ENCODE peak calls at places on chromosome 22, in ten cellular contexts. One of them, this sample, is unnamed.

GRCh38 chr22:49514656-49515055 is 313.0 kb downstream of the BRD1 start:
- DNase-seq in activated T-cell treated with anti-CD3 and anti-CD28 coated beads for 48 hours: no peak
- DNase-seq in CD4-positive, alpha-beta memory T cell: no peak
- DNase-seq in naive thymus-derived CD8-positive, alpha-beta T cell: no peak
- DNase-seq in posterior cingulate gyrus: no peak
- DNase-seq in esophagus muscularis mucosa: no peak
- DNase-seq in stimulated activated CD4-positive, alpha-beta T cell treated with anti-CD3 and anti-CD28 coated beads, Interleukin-2, amount 100 ng/mL, for 48 hours: no peak
- DNase-seq in cardiac fibroblast: no peak
- DNase-seq in GM10248: no peak
- DNase-seq in fibroblast of gingiva: no peak
- DNase-seq in this sample: peak; percentile 24

GRCh38 chr22:37741312-37741795 is 44.5 kb downstream of the TRIOBP start:
- DNase-seq in fibroblast of gingiva: peak; percentile 95
- DNase-seq in cardiac fibroblast: peak; percentile 98
- DNase-seq in esophagus muscularis mucosa: peak; percentile 98
- DNase-seq in CD4-positive, alpha-beta memory T cell: no peak
- DNase-seq in GM10248: no peak
- DNase-seq in activated T-cell treated with anti-CD3 and anti-CD28 coated beads for 48 hours: no peak
- DNase-seq in stimulated activated CD4-positive, alpha-beta T cell treated with anti-CD3 and anti-CD28 coated beads, Interleukin-2, amount 100 ng/mL, for 48 hours: no peak
- DNase-seq in posterior cingulate gyrus: no peak
- DNase-seq in naive thymus-derived CD8-positive, alpha-beta T cell: no peak
- DNase-seq in this sample: peak; percentile 76

GRCh38 chr22:28703436-28703835 is 23.8 kb upstream of the TTC28 start:
- DNase-seq in CD4-positive, alpha-beta memory T cell: no peak
- DNase-seq in naive thymus-derived CD8-positive, alpha-beta T cell: no peak
- DNase-seq in activated T-cell treated with anti-CD3 and anti-CD28 coated beads for 48 hours: no peak
- DNase-seq in GM10248: no peak
- DNase-seq in cardiac fibroblast: no peak
- DNase-seq in stimulated activated CD4-positive, alpha-beta T cell treated with anti-CD3 and anti-CD28 coated beads, Interleukin-2, amount 100 ng/mL, for 48 hours: no peak
- DNase-seq in esophagus muscularis mucosa: no peak
- DNase-seq in fibroblast of gingiva: peak; percentile 44
- DNase-seq in posterior cingulate gyrus: no peak
- DNase-seq in this sample: no peak

GRCh38 chr22:49576241-49577141 is 251.2 kb downstream of the BRD1 start:
- DNase-seq in activated T-cell treated with anti-CD3 and anti-CD28 coated beads for 48 hours: no peak
- DNase-seq in esophagus muscularis mucosa: no peak
- DNase-seq in posterior cingulate gyrus: no peak
- DNase-seq in cardiac fibroblast: no peak
- DNase-seq in GM10248: no peak
- DNase-seq in fibroblast of gingiva: no peak
- DNase-seq in stimulated activated CD4-positive, alpha-beta T cell treated with anti-CD3 and anti-CD28 coated beads, Interleukin-2, amount 100 ng/mL, for 48 hours: no peak
- DNase-seq in CD4-positive, alpha-beta memory T cell: no peak
- DNase-seq in naive thymus-derived CD8-positive, alpha-beta T cell: no peak
- DNase-seq in this sample: peak; percentile 46

GRCh38 chr22:44455151-44455962 is 42.7 kb downstream of the RTL6 start:
- DNase-seq in esophagus muscularis mucosa: peak; percentile 74
- DNase-seq in fibroblast of gingiva: no peak
- DNase-seq in stimulated activated CD4-positive, alpha-beta T cell treated with anti-CD3 and anti-CD28 coated beads, Interleukin-2, amount 100 ng/mL, for 48 hours: peak; percentile 26
- DNase-seq in GM10248: no peak
- DNase-seq in posterior cingulate gyrus: no peak
- DNase-seq in cardiac fibroblast: no peak
- DNase-seq in naive thymus-derived CD8-positive, alpha-beta T cell: peak; percentile 50
- DNase-seq in activated T-cell treated with anti-CD3 and anti-CD28 coated beads for 48 hours: peak; percentile 14
- DNase-seq in CD4-positive, alpha-beta memory T cell: peak; percentile 85
- DNase-seq in this sample: no peak

GRCh38 chr22:46515208-46516111 is 22.0 kb downstream of the CELSR1 start:
- DNase-seq in GM10248: no peak
- DNase-seq in naive thymus-derived CD8-positive, alpha-beta T cell: no peak
- DNase-seq in fibroblast of gingiva: no peak
- DNase-seq in posterior cingulate gyrus: peak; percentile 50
- DNase-seq in activated T-cell treated with anti-CD3 and anti-CD28 coated beads for 48 hours: no peak
- DNase-seq in CD4-positive, alpha-beta memory T cell: no peak
- DNase-seq in cardiac fibroblast: peak; percentile 31
- DNase-seq in stimulated activated CD4-positive, alpha-beta T cell treated with anti-CD3 and anti-CD28 coated beads, Interleukin-2, amount 100 ng/mL, for 48 hours: no peak
- DNase-seq in esophagus muscularis mucosa: no peak
- DNase-seq in this sample: peak; percentile 72

GRCh38 chr22:42174062-42174461 is 43.5 kb upstream of the CYP2D6 start:
- DNase-seq in posterior cingulate gyrus: no peak
- DNase-seq in esophagus muscularis mucosa: no peak
- DNase-seq in stimulated activated CD4-positive, alpha-beta T cell treated with anti-CD3 and anti-CD28 coated beads, Interleukin-2, amount 100 ng/mL, for 48 hours: no peak
- DNase-seq in CD4-positive, alpha-beta memory T cell: no peak
- DNase-seq in naive thymus-derived CD8-positive, alpha-beta T cell: peak; percentile 5
- DNase-seq in GM10248: no peak
- DNase-seq in cardiac fibroblast: no peak
- DNase-seq in activated T-cell treated with anti-CD3 and anti-CD28 coated beads for 48 hours: no peak
- DNase-seq in fibroblast of gingiva: peak; percentile 11
- DNase-seq in this sample: peak; percentile 29

GRCh38 chr22:28441720-28442263 is 237.8 kb downstream of the TTC28 start:
- DNase-seq in GM10248: no peak
- DNase-seq in naive thymus-derived CD8-positive, alpha-beta T cell: no peak
- DNase-seq in activated T-cell treated with anti-CD3 and anti-CD28 coated beads for 48 hours: no peak
- DNase-seq in stimulated activated CD4-positive, alpha-beta T cell treated with anti-CD3 and anti-CD28 coated beads, Interleukin-2, amount 100 ng/mL, for 48 hours: no peak
- DNase-seq in fibroblast of gingiva: no peak
- DNase-seq in CD4-positive, alpha-beta memory T cell: no peak
- DNase-seq in posterior cingulate gyrus: no peak
- DNase-seq in cardiac fibroblast: no peak
- DNase-seq in esophagus muscularis mucosa: no peak
- DNase-seq in this sample: peak; percentile 22

GRCh38 chr22:17266261-17266971 is 47.2 kb upstream of the ADA2 start:
- DNase-seq in fibroblast of gingiva: no peak
- DNase-seq in posterior cingulate gyrus: peak; percentile 79
- DNase-seq in cardiac fibroblast: no peak
- DNase-seq in esophagus muscularis mucosa: no peak
- DNase-seq in GM10248: no peak
- DNase-seq in activated T-cell treated with anti-CD3 and anti-CD28 coated beads for 48 hours: no peak
- DNase-seq in stimulated activated CD4-positive, alpha-beta T cell treated with anti-CD3 and anti-CD28 coated beads, Interleukin-2, amount 100 ng/mL, for 48 hours: no peak
- DNase-seq in CD4-positive, alpha-beta memory T cell: peak; percentile 39
- DNase-seq in naive thymus-derived CD8-positive, alpha-beta T cell: no peak
- DNase-seq in this sample: peak; percentile 77

GRCh38 chr22:30314918-30315317 is 11.8 kb downstream of the TBC1D10A start:
- DNase-seq in activated T-cell treated with anti-CD3 and anti-CD28 coated beads for 48 hours: no peak
- DNase-seq in cardiac fibroblast: no peak
- DNase-seq in fibroblast of gingiva: no peak
- DNase-seq in posterior cingulate gyrus: no peak
- DNase-seq in CD4-positive, alpha-beta memory T cell: peak; percentile 83
- DNase-seq in stimulated activated CD4-positive, alpha-beta T cell treated with anti-CD3 and anti-CD28 coated beads, Interleukin-2, amount 100 ng/mL, for 48 hours: no peak
- DNase-seq in GM10248: peak; percentile 45
- DNase-seq in esophagus muscularis mucosa: no peak
- DNase-seq in naive thymus-derived CD8-positive, alpha-beta T cell: no peak
- DNase-seq in this sample: no peak

GRCh38 chr22:31442768-31443489 is 43.5 kb downstream of the DRG1 start:
- DNase-seq in stimulated activated CD4-positive, alpha-beta T cell treated with anti-CD3 and anti-CD28 coated beads, Interleukin-2, amount 100 ng/mL, for 48 hours: no peak
- DNase-seq in fibroblast of gingiva: no peak
- DNase-seq in GM10248: no peak
- DNase-seq in esophagus muscularis mucosa: no peak
- DNase-seq in posterior cingulate gyrus: no peak
- DNase-seq in activated T-cell treated with anti-CD3 and anti-CD28 coated beads for 48 hours: no peak
- DNase-seq in CD4-positive, alpha-beta memory T cell: no peak
- DNase-seq in cardiac fibroblast: no peak
- DNase-seq in naive thymus-derived CD8-positive, alpha-beta T cell: no peak
- DNase-seq in this sample: peak; percentile 21

GRCh38 chr22:39474351-39474991 is 17.7 kb downstream of the MGAT3 start:
- DNase-seq in fibroblast of gingiva: no peak
- DNase-seq in CD4-positive, alpha-beta memory T cell: no peak
- DNase-seq in GM10248: no peak
- DNase-seq in activated T-cell treated with anti-CD3 and anti-CD28 coated beads for 48 hours: no peak
- DNase-seq in naive thymus-derived CD8-positive, alpha-beta T cell: no peak
- DNase-seq in stimulated activated CD4-positive, alpha-beta T cell treated with anti-CD3 and anti-CD28 coated beads, Interleukin-2, amount 100 ng/mL, for 48 hours: no peak
- DNase-seq in esophagus muscularis mucosa: no peak
- DNase-seq in posterior cingulate gyrus: peak; percentile 80
- DNase-seq in cardiac fibroblast: no peak
- DNase-seq in this sample: peak; percentile 84

GRCh38 chr22:39896313-39896996 is 2.9 kb upstream of the ENTHD1 start:
- DNase-seq in esophagus muscularis mucosa: no peak
- DNase-seq in fibroblast of gingiva: no peak
- DNase-seq in naive thymus-derived CD8-positive, alpha-beta T cell: peak; percentile 53
- DNase-seq in CD4-positive, alpha-beta memory T cell: no peak
- DNase-seq in GM10248: no peak
- DNase-seq in stimulated activated CD4-positive, alpha-beta T cell treated with anti-CD3 and anti-CD28 coated beads, Interleukin-2, amount 100 ng/mL, for 48 hours: no peak
- DNase-seq in posterior cingulate gyrus: no peak
- DNase-seq in cardiac fibroblast: no peak
- DNase-seq in activated T-cell treated with anti-CD3 and anti-CD28 coated beads for 48 hours: no peak
- DNase-seq in this sample: no peak

GRCh38 chr22:23143119-23143518 is 1.3 kb upstream of the RSPH14 start:
- DNase-seq in esophagus muscularis mucosa: no peak
- DNase-seq in fibroblast of gingiva: no peak
- DNase-seq in CD4-positive, alpha-beta memory T cell: peak; percentile 27
- DNase-seq in naive thymus-derived CD8-positive, alpha-beta T cell: no peak
- DNase-seq in posterior cingulate gyrus: no peak
- DNase-seq in cardiac fibroblast: no peak
- DNase-seq in GM10248: no peak
- DNase-seq in activated T-cell treated with anti-CD3 and anti-CD28 coated beads for 48 hours: no peak
- DNase-seq in stimulated activated CD4-positive, alpha-beta T cell treated with anti-CD3 and anti-CD28 coated beads, Interleukin-2, amount 100 ng/mL, for 48 hours: no peak
- DNase-seq in this sample: no peak

GRCh38 chr22:38177926-38178604 is 3.6 kb downstream of the PLA2G6 start:
- DNase-seq in naive thymus-derived CD8-positive, alpha-beta T cell: no peak
- DNase-seq in fibroblast of gingiva: peak; percentile 90
- DNase-seq in activated T-cell treated with anti-CD3 and anti-CD28 coated beads for 48 hours: no peak
- DNase-seq in CD4-positive, alpha-beta memory T cell: no peak
- DNase-seq in stimulated activated CD4-positive, alpha-beta T cell treated with anti-CD3 and anti-CD28 coated beads, Interleukin-2, amount 100 ng/mL, for 48 hours: no peak
- DNase-seq in cardiac fibroblast: peak; percentile 94
- DNase-seq in GM10248: no peak
- DNase-seq in esophagus muscularis mucosa: no peak
- DNase-seq in posterior cingulate gyrus: no peak
- DNase-seq in this sample: no peak

GRCh38 chr22:46245515-46245914 is 4.6 kb downstream of the CDPF1 start:
- DNase-seq in esophagus muscularis mucosa: no peak
- DNase-seq in GM10248: no peak
- DNase-seq in posterior cingulate gyrus: no peak
- DNase-seq in fibroblast of gingiva: no peak
- DNase-seq in cardiac fibroblast: peak; percentile 27
- DNase-seq in naive thymus-derived CD8-positive, alpha-beta T cell: no peak
- DNase-seq in CD4-positive, alpha-beta memory T cell: no peak
- DNase-seq in activated T-cell treated with anti-CD3 and anti-CD28 coated beads for 48 hours: no peak
- DNase-seq in stimulated activated CD4-positive, alpha-beta T cell treated with anti-CD3 and anti-CD28 coated beads, Interleukin-2, amount 100 ng/mL, for 48 hours: no peak
- DNase-seq in this sample: no peak

GRCh38 chr22:27416553-27417427 is 384.8 kb downstream of the MN1 start:
- DNase-seq in CD4-positive, alpha-beta memory T cell: no peak
- DNase-seq in activated T-cell treated with anti-CD3 and anti-CD28 coated beads for 48 hours: no peak
- DNase-seq in stimulated activated CD4-positive, alpha-beta T cell treated with anti-CD3 and anti-CD28 coated beads, Interleukin-2, amount 100 ng/mL, for 48 hours: no peak
- DNase-seq in posterior cingulate gyrus: no peak
- DNase-seq in cardiac fibroblast: peak; percentile 96
- DNase-seq in esophagus muscularis mucosa: no peak
- DNase-seq in GM10248: no peak
- DNase-seq in naive thymus-derived CD8-positive, alpha-beta T cell: no peak
- DNase-seq in fibroblast of gingiva: peak; percentile 87
- DNase-seq in this sample: peak; percentile 89

GRCh38 chr22:50546326-50547230 is 879 bp downstream of the KLHDC7B start:
- DNase-seq in cardiac fibroblast: no peak
- DNase-seq in fibroblast of gingiva: no peak
- DNase-seq in posterior cingulate gyrus: peak; percentile 77
- DNase-seq in naive thymus-derived CD8-positive, alpha-beta T cell: no peak
- DNase-seq in stimulated activated CD4-positive, alpha-beta T cell treated with anti-CD3 and anti-CD28 coated beads, Interleukin-2, amount 100 ng/mL, for 48 hours: no peak
- DNase-seq in esophagus muscularis mucosa: no peak
- DNase-seq in GM10248: peak; percentile 8
- DNase-seq in activated T-cell treated with anti-CD3 and anti-CD28 coated beads for 48 hours: no peak
- DNase-seq in CD4-positive, alpha-beta memory T cell: no peak
- DNase-seq in this sample: peak; percentile 73

GRCh38 chr22:47328550-47329243 is 566.2 kb downstream of the TBC1D22A start:
- DNase-seq in cardiac fibroblast: peak; percentile 70
- DNase-seq in activated T-cell treated with anti-CD3 and anti-CD28 coated beads for 48 hours: no peak
- DNase-seq in esophagus muscularis mucosa: peak; percentile 87
- DNase-seq in GM10248: no peak
- DNase-seq in stimulated activated CD4-positive, alpha-beta T cell treated with anti-CD3 and anti-CD28 coated beads, Interleukin-2, amount 100 ng/mL, for 48 hours: no peak
- DNase-seq in posterior cingulate gyrus: no peak
- DNase-seq in naive thymus-derived CD8-positive, alpha-beta T cell: no peak
- DNase-seq in CD4-positive, alpha-beta memory T cell: no peak
- DNase-seq in fibroblast of gingiva: peak; percentile 87
- DNase-seq in this sample: no peak

GRCh38 chr22:32333141-32333768 is 24.4 kb upstream of the RFPL3 start:
- DNase-seq in stimulated activated CD4-positive, alpha-beta T cell treated with anti-CD3 and anti-CD28 coated beads, Interleukin-2, amount 100 ng/mL, for 48 hours: no peak
- DNase-seq in esophagus muscularis mucosa: no peak
- DNase-seq in activated T-cell treated with anti-CD3 and anti-CD28 coated beads for 48 hours: no peak
- DNase-seq in cardiac fibroblast: no peak
- DNase-seq in naive thymus-derived CD8-positive, alpha-beta T cell: no peak
- DNase-seq in GM10248: no peak
- DNase-seq in posterior cingulate gyrus: no peak
- DNase-seq in fibroblast of gingiva: no peak
- DNase-seq in CD4-positive, alpha-beta memory T cell: no peak
- DNase-seq in this sample: no peak

GRCh38 chr22:44748524-44748923 is 3.9 kb upstream of the ARHGAP8 start:
- DNase-seq in GM10248: no peak
- DNase-seq in activated T-cell treated with anti-CD3 and anti-CD28 coated beads for 48 hours: no peak
- DNase-seq in stimulated activated CD4-positive, alpha-beta T cell treated with anti-CD3 and anti-CD28 coated beads, Interleukin-2, amount 100 ng/mL, for 48 hours: no peak
- DNase-seq in CD4-positive, alpha-beta memory T cell: no peak
- DNase-seq in fibroblast of gingiva: no peak
- DNase-seq in esophagus muscularis mucosa: no peak
- DNase-seq in posterior cingulate gyrus: peak; percentile 29
- DNase-seq in naive thymus-derived CD8-positive, alpha-beta T cell: no peak
- DNase-seq in cardiac fibroblast: no peak
- DNase-seq in this sample: peak; percentile 8

GRCh38 chr22:46242023-46242422 is 8.1 kb downstream of the CDPF1 start:
- DNase-seq in posterior cingulate gyrus: no peak
- DNase-seq in fibroblast of gingiva: no peak
- DNase-seq in CD4-positive, alpha-beta memory T cell: no peak
- DNase-seq in stimulated activated CD4-positive, alpha-beta T cell treated with anti-CD3 and anti-CD28 coated beads, Interleukin-2, amount 100 ng/mL, for 48 hours: no peak
- DNase-seq in GM10248: no peak
- DNase-seq in cardiac fibroblast: no peak
- DNase-seq in activated T-cell treated with anti-CD3 and anti-CD28 coated beads for 48 hours: no peak
- DNase-seq in esophagus muscularis mucosa: no peak
- DNase-seq in naive thymus-derived CD8-positive, alpha-beta T cell: no peak
- DNase-seq in this sample: no peak

GRCh38 chr22:39317756-39318506 is 1.5 kb downstream of the RPL3 start:
- DNase-seq in posterior cingulate gyrus: no peak
- DNase-seq in CD4-positive, alpha-beta memory T cell: no peak
- DNase-seq in fibroblast of gingiva: no peak
- DNase-seq in GM10248: no peak
- DNase-seq in cardiac fibroblast: peak; percentile 59
- DNase-seq in activated T-cell treated with anti-CD3 and anti-CD28 coated beads for 48 hours: no peak
- DNase-seq in esophagus muscularis mucosa: no peak
- DNase-seq in naive thymus-derived CD8-positive, alpha-beta T cell: no peak
- DNase-seq in stimulated activated CD4-positive, alpha-beta T cell treated with anti-CD3 and anti-CD28 coated beads, Interleukin-2, amount 100 ng/mL, for 48 hours: no peak
- DNase-seq in this sample: no peak

GRCh38 chr22:26610072-26610958 is 7.5 kb downstream of the CRYBB1 start:
- DNase-seq in CD4-positive, alpha-beta memory T cell: peak; percentile 46
- DNase-seq in fibroblast of gingiva: peak; percentile 82
- DNase-seq in cardiac fibroblast: peak; percentile 95
- DNase-seq in naive thymus-derived CD8-positive, alpha-beta T cell: no peak
- DNase-seq in stimulated activated CD4-positive, alpha-beta T cell treated with anti-CD3 and anti-CD28 coated beads, Interleukin-2, amount 100 ng/mL, for 48 hours: peak; percentile 33
- DNase-seq in activated T-cell treated with anti-CD3 and anti-CD28 coated beads for 48 hours: peak; percentile 46
- DNase-seq in esophagus muscularis mucosa: no peak
- DNase-seq in posterior cingulate gyrus: peak; percentile 86
- DNase-seq in GM10248: peak; percentile 85
- DNase-seq in this sample: no peak

GRCh38 chr22:27331526-27332281 is 469.9 kb downstream of the MN1 start:
- DNase-seq in cardiac fibroblast: peak; percentile 58
- DNase-seq in activated T-cell treated with anti-CD3 and anti-CD28 coated beads for 48 hours: no peak
- DNase-seq in naive thymus-derived CD8-positive, alpha-beta T cell: no peak
- DNase-seq in CD4-positive, alpha-beta memory T cell: no peak
- DNase-seq in fibroblast of gingiva: peak; percentile 79
- DNase-seq in GM10248: no peak
- DNase-seq in esophagus muscularis mucosa: peak; percentile 88
- DNase-seq in posterior cingulate gyrus: peak; percentile 92
- DNase-seq in stimulated activated CD4-positive, alpha-beta T cell treated with anti-CD3 and anti-CD28 coated beads, Interleukin-2, amount 100 ng/mL, for 48 hours: no peak
- DNase-seq in this sample: peak; percentile 63

GRCh38 chr22:31126128-31126868 is 3.5 kb downstream of the INPP5J start:
- DNase-seq in CD4-positive, alpha-beta memory T cell: no peak
- DNase-seq in fibroblast of gingiva: no peak
- DNase-seq in posterior cingulate gyrus: no peak
- DNase-seq in stimulated activated CD4-positive, alpha-beta T cell treated with anti-CD3 and anti-CD28 coated beads, Interleukin-2, amount 100 ng/mL, for 48 hours: no peak
- DNase-seq in activated T-cell treated with anti-CD3 and anti-CD28 coated beads for 48 hours: no peak
- DNase-seq in cardiac fibroblast: no peak
- DNase-seq in GM10248: no peak
- DNase-seq in esophagus muscularis mucosa: no peak
- DNase-seq in naive thymus-derived CD8-positive, alpha-beta T cell: no peak
- DNase-seq in this sample: peak; percentile 64

GRCh38 chr22:44363214-44363979 is 50.6 kb upstream of the SHISAL1 start:
- DNase-seq in activated T-cell treated with anti-CD3 and anti-CD28 coated beads for 48 hours: no peak
- DNase-seq in esophagus muscularis mucosa: no peak
- DNase-seq in naive thymus-derived CD8-positive, alpha-beta T cell: no peak
- DNase-seq in cardiac fibroblast: peak; percentile 95
- DNase-seq in stimulated activated CD4-positive, alpha-beta T cell treated with anti-CD3 and anti-CD28 coated beads, Interleukin-2, amount 100 ng/mL, for 48 hours: no peak
- DNase-seq in CD4-positive, alpha-beta memory T cell: no peak
- DNase-seq in posterior cingulate gyrus: peak; percentile 86
- DNase-seq in GM10248: no peak
- DNase-seq in fibroblast of gingiva: peak; percentile 98
- DNase-seq in this sample: no peak

GRCh38 chr22:45976351-45977002 is 485 bp downstream of the WNT7B start:
- DNase-seq in activated T-cell treated with anti-CD3 and anti-CD28 coated beads for 48 hours: no peak
- DNase-seq in CD4-positive, alpha-beta memory T cell: no peak
- DNase-seq in cardiac fibroblast: no peak
- DNase-seq in stimulated activated CD4-positive, alpha-beta T cell treated with anti-CD3 and anti-CD28 coated beads, Interleukin-2, amount 100 ng/mL, for 48 hours: no peak
- DNase-seq in esophagus muscularis mucosa: no peak
- DNase-seq in naive thymus-derived CD8-positive, alpha-beta T cell: no peak
- DNase-seq in fibroblast of gingiva: no peak
- DNase-seq in GM10248: no peak
- DNase-seq in posterior cingulate gyrus: no peak
- DNase-seq in this sample: peak; percentile 76

This sample was measured in H7.